ENCODE peak calls at places on chromosomes 1 and 21, in five cellular contexts. One of them, this sample, is unnamed.

GRCh38 chr1:60547821-60548220 is 474.3 kb upstream of the C1orf87 start:
- DNase-seq in right lobe of liver: no peak
- DNase-seq in skeletal muscle cell: no peak
- DNase-seq in choroid plexus epithelial cell: no peak
- DNase-seq in HEK293T: no peak
- DNase-seq in this sample: no peak

GRCh38 chr1:215022204-215022603 is 60.3 kb upstream of the KCNK2 start:
- DNase-seq in right lobe of liver: no peak
- DNase-seq in skeletal muscle cell: no peak
- DNase-seq in choroid plexus epithelial cell: no peak
- DNase-seq in HEK293T: no peak
- DNase-seq in this sample: no peak

GRCh38 chr1:26016258-26016943 is 5.2 kb upstream of the EXTL1 start:
- DNase-seq in right lobe of liver: no peak
- DNase-seq in skeletal muscle cell: no peak
- DNase-seq in choroid plexus epithelial cell: no peak
- DNase-seq in HEK293T: no peak
- DNase-seq in this sample: no peak

GRCh38 chr1:66412689-66413088 is 121.3 kb upstream of the SGIP1 start:
- DNase-seq in right lobe of liver: no peak
- DNase-seq in skeletal muscle cell: no peak
- DNase-seq in choroid plexus epithelial cell: peak
- DNase-seq in HEK293T: no peak
- DNase-seq in this sample: no peak

GRCh38 chr1:25900209-25900608 is 6.0 kb downstream of the STMN1 start:
- DNase-seq in right lobe of liver: no peak
- DNase-seq in skeletal muscle cell: no peak
- DNase-seq in choroid plexus epithelial cell: no peak
- DNase-seq in HEK293T: no peak
- DNase-seq in this sample: no peak

GRCh38 chr1:19385869-19386591 is 73.9 kb downstream of the SLC66A1 start:
- DNase-seq in right lobe of liver: peak
- DNase-seq in skeletal muscle cell: peak
- DNase-seq in choroid plexus epithelial cell: peak
- DNase-seq in HEK293T: no peak
- DNase-seq in this sample: peak

GRCh38 chr1:4055677-4055967 is 155.6 kb upstream of the C1orf174 start:
- DNase-seq in right lobe of liver: peak
- DNase-seq in skeletal muscle cell: no peak
- DNase-seq in choroid plexus epithelial cell: no peak
- DNase-seq in HEK293T: no peak
- DNase-seq in this sample: no peak

GRCh38 chr1:172742599-172743500 is 83.9 kb downstream of the FASLG start:
- DNase-seq in right lobe of liver: no peak
- DNase-seq in skeletal muscle cell: no peak
- DNase-seq in choroid plexus epithelial cell: peak
- DNase-seq in HEK293T: peak
- DNase-seq in this sample: peak

GRCh38 chr21:17726047-17726446 is 93.1 kb downstream of the C21orf91 start:
- DNase-seq in right lobe of liver: no peak
- DNase-seq in skeletal muscle cell: no peak
- DNase-seq in choroid plexus epithelial cell: peak
- DNase-seq in HEK293T: peak
- DNase-seq in this sample: no peak

GRCh38 chr1:88175631-88176226 is 508.3 kb upstream of the PKN2 start:
- DNase-seq in right lobe of liver: no peak
- DNase-seq in skeletal muscle cell: peak
- DNase-seq in choroid plexus epithelial cell: peak
- DNase-seq in HEK293T: no peak
- DNase-seq in this sample: peak

GRCh38 chr1:76593614-76594013 is 273.7 kb upstream of the ST6GALNAC5 start:
- DNase-seq in right lobe of liver: no peak
- DNase-seq in skeletal muscle cell: no peak
- DNase-seq in choroid plexus epithelial cell: peak
- DNase-seq in HEK293T: no peak
- DNase-seq in this sample: no peak

GRCh38 chr1:45348609-45348965 is 8.3 kb upstream of the MUTYH start:
- DNase-seq in right lobe of liver: no peak
- DNase-seq in skeletal muscle cell: no peak
- DNase-seq in choroid plexus epithelial cell: peak
- DNase-seq in HEK293T: no peak
- DNase-seq in this sample: no peak

GRCh38 chr1:108609483-108610066 is 49.7 kb downstream of the EEIG2 start:
- DNase-seq in right lobe of liver: no peak
- DNase-seq in skeletal muscle cell: no peak
- DNase-seq in choroid plexus epithelial cell: peak
- DNase-seq in HEK293T: no peak
- DNase-seq in this sample: no peak

GRCh38 chr1:64650411-64650810 is 94.5 kb upstream of the RAVER2 start:
- DNase-seq in right lobe of liver: no peak
- DNase-seq in skeletal muscle cell: no peak
- DNase-seq in choroid plexus epithelial cell: no peak
- DNase-seq in HEK293T: no peak
- DNase-seq in this sample: no peak

GRCh38 chr1:161738627-161739287 is 10.8 kb upstream of the DUSP12 start:
- DNase-seq in right lobe of liver: peak
- DNase-seq in skeletal muscle cell: no peak
- DNase-seq in choroid plexus epithelial cell: peak
- DNase-seq in HEK293T: peak
- DNase-seq in this sample: peak

GRCh38 chr1:117928881-117929339 is 511 bp downstream of the GDAP2 start:
- DNase-seq in right lobe of liver: peak
- DNase-seq in skeletal muscle cell: peak
- DNase-seq in choroid plexus epithelial cell: peak
- DNase-seq in HEK293T: peak
- DNase-seq in this sample: peak

GRCh38 chr1:5423109-5423508 is 569.1 kb downstream of the NPHP4 start:
- DNase-seq in right lobe of liver: no peak
- DNase-seq in skeletal muscle cell: no peak
- DNase-seq in choroid plexus epithelial cell: no peak
- DNase-seq in HEK293T: no peak
- DNase-seq in this sample: no peak

GRCh38 chr1:179142889-179143299 is 61.0 kb downstream of the TOR3A start:
- DNase-seq in right lobe of liver: no peak
- DNase-seq in skeletal muscle cell: peak
- DNase-seq in choroid plexus epithelial cell: peak
- DNase-seq in HEK293T: no peak
- DNase-seq in this sample: peak

GRCh38 chr1:205703072-205703471 is 22.8 kb upstream of the SLC45A3 start:
- DNase-seq in right lobe of liver: no peak
- DNase-seq in skeletal muscle cell: no peak
- DNase-seq in choroid plexus epithelial cell: no peak
- DNase-seq in HEK293T: no peak
- DNase-seq in this sample: no peak

GRCh38 chr1:221693087-221693486 is 48.8 kb downstream of the DUSP10 start:
- DNase-seq in right lobe of liver: no peak
- DNase-seq in skeletal muscle cell: no peak
- DNase-seq in choroid plexus epithelial cell: no peak
- DNase-seq in HEK293T: no peak
- DNase-seq in this sample: no peak

GRCh38 chr1:160083968-160084770 is 2.8 kb downstream of the KCNJ9 start:
- DNase-seq in right lobe of liver: peak
- DNase-seq in skeletal muscle cell: no peak
- DNase-seq in choroid plexus epithelial cell: peak
- DNase-seq in HEK293T: no peak
- DNase-seq in this sample: no peak

GRCh38 chr1:61184035-61184713 is 101.8 kb downstream of the NFIA start:
- DNase-seq in right lobe of liver: peak
- DNase-seq in skeletal muscle cell: peak
- DNase-seq in choroid plexus epithelial cell: peak
- DNase-seq in HEK293T: peak
- DNase-seq in this sample: peak

GRCh38 chr1:90211101-90211500 is 216.2 kb downstream of the ZNF326 start:
- DNase-seq in right lobe of liver: no peak
- DNase-seq in skeletal muscle cell: no peak
- DNase-seq in choroid plexus epithelial cell: no peak
- DNase-seq in HEK293T: no peak
- DNase-seq in this sample: no peak

GRCh38 chr1:61227857-61228557 is 145.6 kb downstream of the NFIA start:
- DNase-seq in right lobe of liver: no peak
- DNase-seq in skeletal muscle cell: no peak
- DNase-seq in choroid plexus epithelial cell: no peak
- DNase-seq in HEK293T: no peak
- DNase-seq in this sample: no peak

GRCh38 chr1:229184066-229184465 is 86.8 kb upstream of the RAB4A start:
- DNase-seq in right lobe of liver: no peak
- DNase-seq in skeletal muscle cell: no peak
- DNase-seq in choroid plexus epithelial cell: no peak
- DNase-seq in HEK293T: no peak
- DNase-seq in this sample: no peak

GRCh38 chr1:41640756-41641482 is 156.4 kb upstream of the EDN2 start:
- DNase-seq in right lobe of liver: no peak
- DNase-seq in skeletal muscle cell: no peak
- DNase-seq in choroid plexus epithelial cell: no peak
- DNase-seq in HEK293T: no peak
- DNase-seq in this sample: no peak

GRCh38 chr1:206823725-206824124 is 41.7 kb upstream of the IL20 start:
- DNase-seq in right lobe of liver: no peak
- DNase-seq in skeletal muscle cell: peak
- DNase-seq in choroid plexus epithelial cell: peak
- DNase-seq in HEK293T: no peak
- DNase-seq in this sample: peak

GRCh38 chr1:201178718-201179117 is 11.9 kb upstream of the IGFN1 start:
- DNase-seq in right lobe of liver: no peak
- DNase-seq in skeletal muscle cell: no peak
- DNase-seq in choroid plexus epithelial cell: no peak
- DNase-seq in HEK293T: no peak
- DNase-seq in this sample: no peak

GRCh38 chr1:153677718-153678518 is 570 bp upstream of the NPR1 start:
- DNase-seq in right lobe of liver: peak
- DNase-seq in skeletal muscle cell: no peak
- DNase-seq in choroid plexus epithelial cell: peak
- DNase-seq in HEK293T: peak
- DNase-seq in this sample: peak

GRCh38 chr21:46216132-46216747 is 12.3 kb downstream of the LSS start:
- DNase-seq in right lobe of liver: no peak
- DNase-seq in skeletal muscle cell: no peak
- DNase-seq in choroid plexus epithelial cell: no peak
- DNase-seq in HEK293T: no peak
- DNase-seq in this sample: no peak

GRCh38 chr1:67889940-67890567 is 56.8 kb upstream of the GNG12 start:
- DNase-seq in right lobe of liver: no peak
- DNase-seq in skeletal muscle cell: peak
- DNase-seq in choroid plexus epithelial cell: peak
- DNase-seq in HEK293T: no peak
- DNase-seq in this sample: peak

GRCh38 chr1:175155473-175155856 is 37.1 kb downstream of the KIAA0040 start:
- DNase-seq in right lobe of liver: no peak
- DNase-seq in skeletal muscle cell: no peak
- DNase-seq in choroid plexus epithelial cell: no peak
- DNase-seq in HEK293T: no peak
- DNase-seq in this sample: no peak

GRCh38 chr1:31761883-31762282 is 2.3 kb downstream of the ADGRB2 start:
- DNase-seq in right lobe of liver: no peak
- DNase-seq in skeletal muscle cell: no peak
- DNase-seq in choroid plexus epithelial cell: peak
- DNase-seq in HEK293T: no peak
- DNase-seq in this sample: peak

GRCh38 chr1:15929258-15929935 is 46.5 kb downstream of the ZBTB17 start:
- DNase-seq in right lobe of liver: no peak
- DNase-seq in skeletal muscle cell: no peak
- DNase-seq in choroid plexus epithelial cell: no peak
- DNase-seq in HEK293T: no peak
- DNase-seq in this sample: no peak